ENCODE peak calls at places on chromosomes 1 and 21, in six cellular contexts. P, Q, V, Y, C and H are unnamed samples.

GRCh38 chr1:198932351-198932991 is 293.6 kb downstream of the PTPRC start:
- DNase-seq in P (no peak), Q (no peak), V (no peak), Y (no peak), C (peak; percentile 38), H (no peak)

GRCh38 chr1:235397733-235398132 is 30.5 kb downstream of the TBCE start:
- DNase-seq in P (no peak), Q (peak; percentile 57), V (no peak), Y (no peak), C (no peak), H (no peak)

GRCh38 chr1:201905234-201905890 is 16.7 kb downstream of the SHISA4 start:
- DNase-seq in P (no peak), Q (no peak), V (no peak), Y (no peak), C (no peak), H (peak; percentile 2)

GRCh38 chr1:110596312-110596711 is 9.8 kb downstream of the KCNA2 start:
- DNase-seq in P (no peak), Q (no peak), V (no peak), Y (no peak), C (no peak), H (no peak)

GRCh38 chr1:180234369-180235076 is 4.5 kb downstream of the LHX4 start:
- DNase-seq in P (no peak), Q (no peak), V (no peak), Y (no peak), C (no peak), H (no peak)

GRCh38 chr1:8023287-8023994 is 2.7 kb downstream of the ERRFI1 start:
- DNase-seq in P (no peak), Q (no peak), V (no peak), Y (no peak), C (no peak), H (no peak)

GRCh38 chr21:25115021-25115420 is 492.3 kb downstream of the MRPL39 start:
- DNase-seq in P (no peak), Q (no peak), V (no peak), Y (no peak), C (no peak), H (no peak)

GRCh38 chr1:227572752-227573151 is 9.4 kb downstream of the ZNF678 start:
- DNase-seq in P (no peak), Q (no peak), V (no peak), Y (peak; percentile 53), C (no peak), H (no peak)

GRCh38 chr1:203153989-203154821 is 21.4 kb downstream of the MYBPH start:
- DNase-seq in P (no peak), Q (peak; percentile 20), V (no peak), Y (no peak), C (no peak), H (no peak)

GRCh38 chr1:177135250-177135649 is 29.3 kb downstream of the ASTN1 start:
- DNase-seq in P (no peak), Q (no peak), V (no peak), Y (no peak), C (no peak), H (no peak)

GRCh38 chr21:42242611-42243010 is 23.7 kb downstream of the ABCG1 start:
- DNase-seq in P (no peak), Q (no peak), V (no peak), Y (no peak), C (no peak), H (no peak)

GRCh38 chr1:147580609-147581008 is 39.3 kb downstream of the BCL9 start:
- DNase-seq in P (no peak), Q (no peak), V (no peak), Y (no peak), C (no peak), H (no peak)

GRCh38 chr1:87252406-87252805 is 76.3 kb upstream of the LMO4 start:
- DNase-seq in P (no peak), Q (no peak), V (no peak), Y (no peak), C (peak; percentile 8), H (no peak)

GRCh38 chr1:15214507-15214906 is 32.5 kb upstream of the FHAD1 start:
- DNase-seq in P (no peak), Q (no peak), V (no peak), Y (no peak), C (no peak), H (no peak)

GRCh38 chr1:237677979-237678378 is 212.7 kb downstream of the ZP4 start:
- DNase-seq in P (no peak), Q (no peak), V (peak; percentile 9), Y (no peak), C (peak; percentile 2), H (no peak)

GRCh38 chr1:26391450-26391849 is 18.9 kb upstream of the ZNF683 start:
- DNase-seq in P (no peak), Q (peak; percentile 10), V (peak; percentile 29), Y (no peak), C (peak; percentile 66), H (peak; percentile 46)

GRCh38 chr1:232792949-232793348 is 12.3 kb upstream of the MAP10 start:
- DNase-seq in P (no peak), Q (no peak), V (no peak), Y (no peak), C (no peak), H (no peak)

GRCh38 chr1:114331936-114332335 is 178.3 kb upstream of the SYT6 start:
- DNase-seq in P (no peak), Q (no peak), V (no peak), Y (no peak), C (no peak), H (no peak)

GRCh38 chr1:161033751-161034150 is 5.0 kb downstream of the TSTD1 start:
- DNase-seq in P (no peak), Q (no peak), V (no peak), Y (no peak), C (no peak), H (no peak)

GRCh38 chr21:39184050-39184980 is 1.1 kb upstream of the PSMG1 start:
- DNase-seq in P (no peak), Q (no peak), V (no peak), Y (no peak), C (no peak), H (no peak)

GRCh38 chr1:119220980-119221379 is 80.5 kb upstream of the WARS2 start:
- DNase-seq in P (no peak), Q (no peak), V (no peak), Y (no peak), C (no peak), H (no peak)